ENCODE peak calls at places on chromosomes 16 and 17, in eight cellular contexts. One of them, this sample, is unnamed.

GRCh38 chr16:77457046-77457445 is 22.2 kb upstream of the ADAMTS18 start:
- DNase-seq in NB4: no peak
- DNase-seq in mucosa of descending colon: no peak
- DNase-seq in AG09309: no peak
- DNase-seq in mesothelial cell of epicardium: no peak
- DNase-seq in endothelial cell: no peak
- DNase-seq in GM20000: no peak
- DNase-seq in prostate gland: no peak
- DNase-seq in this sample: no peak

GRCh38 chr16:77944631-77945030 is 77.7 kb upstream of the CLEC3A start:
- DNase-seq in NB4: no peak
- DNase-seq in mucosa of descending colon: no peak
- DNase-seq in AG09309: no peak
- DNase-seq in mesothelial cell of epicardium: no peak
- DNase-seq in endothelial cell: no peak
- DNase-seq in GM20000: no peak
- DNase-seq in prostate gland: no peak
- DNase-seq in this sample: peak

GRCh38 chr17:7293821-7294613 is 422 bp downstream of the YBX2 start:
- DNase-seq in NB4: peak
- DNase-seq in mucosa of descending colon: peak
- DNase-seq in AG09309: no peak
- DNase-seq in mesothelial cell of epicardium: no peak
- DNase-seq in endothelial cell: peak
- DNase-seq in GM20000: peak
- DNase-seq in prostate gland: no peak
- DNase-seq in this sample: peak

GRCh38 chr17:58969156-58969555 is 137.5 kb downstream of the TRIM37 start:
- DNase-seq in NB4: no peak
- DNase-seq in mucosa of descending colon: no peak
- DNase-seq in AG09309: no peak
- DNase-seq in mesothelial cell of epicardium: no peak
- DNase-seq in endothelial cell: no peak
- DNase-seq in GM20000: peak
- DNase-seq in prostate gland: no peak
- DNase-seq in this sample: no peak

GRCh38 chr16:53087101-53087500 is 32.3 kb downstream of the CHD9 start:
- DNase-seq in NB4: no peak
- DNase-seq in mucosa of descending colon: no peak
- DNase-seq in AG09309: no peak
- DNase-seq in mesothelial cell of epicardium: no peak
- DNase-seq in endothelial cell: no peak
- DNase-seq in GM20000: no peak
- DNase-seq in prostate gland: no peak
- DNase-seq in this sample: no peak

GRCh38 chr16:28897826-28898225 is 19.5 kb downstream of the ATP2A1 start:
- DNase-seq in NB4: no peak
- DNase-seq in mucosa of descending colon: no peak
- DNase-seq in AG09309: no peak
- DNase-seq in mesothelial cell of epicardium: no peak
- DNase-seq in endothelial cell: no peak
- DNase-seq in GM20000: no peak
- DNase-seq in prostate gland: no peak
- DNase-seq in this sample: no peak

GRCh38 chr16:63061319-63061718 is 1025.1 kb upstream of the CDH8 start:
- DNase-seq in NB4: no peak
- DNase-seq in mucosa of descending colon: no peak
- DNase-seq in AG09309: no peak
- DNase-seq in mesothelial cell of epicardium: no peak
- DNase-seq in endothelial cell: no peak
- DNase-seq in GM20000: no peak
- DNase-seq in prostate gland: no peak
- DNase-seq in this sample: no peak

GRCh38 chr17:47789611-47790520 is 31.7 kb downstream of the OSBPL7 start:
- DNase-seq in NB4: no peak
- DNase-seq in mucosa of descending colon: peak
- DNase-seq in AG09309: no peak
- DNase-seq in mesothelial cell of epicardium: no peak
- DNase-seq in endothelial cell: peak
- DNase-seq in GM20000: peak
- DNase-seq in prostate gland: no peak
- DNase-seq in this sample: peak

GRCh38 chr17:41918392-41919164 is at the start of gene ACLY:
- DNase-seq in NB4: peak
- DNase-seq in mucosa of descending colon: peak
- DNase-seq in AG09309: peak
- DNase-seq in mesothelial cell of epicardium: peak
- DNase-seq in endothelial cell: peak
- DNase-seq in GM20000: peak
- DNase-seq in prostate gland: peak
- DNase-seq in this sample: peak

GRCh38 chr17:44387773-44388172 is 1.7 kb downstream of the ITGA2B start:
- DNase-seq in NB4: no peak
- DNase-seq in mucosa of descending colon: no peak
- DNase-seq in AG09309: no peak
- DNase-seq in mesothelial cell of epicardium: no peak
- DNase-seq in endothelial cell: no peak
- DNase-seq in GM20000: no peak
- DNase-seq in prostate gland: no peak
- DNase-seq in this sample: no peak

GRCh38 chr16:69494993-69495392 is 70.6 kb downstream of the CYB5B start:
- DNase-seq in NB4: peak
- DNase-seq in mucosa of descending colon: no peak
- DNase-seq in AG09309: no peak
- DNase-seq in mesothelial cell of epicardium: no peak
- DNase-seq in endothelial cell: peak
- DNase-seq in GM20000: peak
- DNase-seq in prostate gland: no peak
- DNase-seq in this sample: no peak

GRCh38 chr17:7313028-7313889 is 1.9 kb downstream of the GPS2 start:
- DNase-seq in NB4: peak
- DNase-seq in mucosa of descending colon: no peak
- DNase-seq in AG09309: no peak
- DNase-seq in mesothelial cell of epicardium: no peak
- DNase-seq in endothelial cell: no peak
- DNase-seq in GM20000: no peak
- DNase-seq in prostate gland: no peak
- DNase-seq in this sample: no peak

GRCh38 chr17:39104046-39104445 is 47.4 kb downstream of the PLXDC1 start:
- DNase-seq in NB4: no peak
- DNase-seq in mucosa of descending colon: no peak
- DNase-seq in AG09309: no peak
- DNase-seq in mesothelial cell of epicardium: no peak
- DNase-seq in endothelial cell: no peak
- DNase-seq in GM20000: no peak
- DNase-seq in prostate gland: no peak
- DNase-seq in this sample: no peak

GRCh38 chr17:68634345-68634876 is 33.2 kb upstream of the FAM20A start:
- DNase-seq in NB4: no peak
- DNase-seq in mucosa of descending colon: no peak
- DNase-seq in AG09309: no peak
- DNase-seq in mesothelial cell of epicardium: no peak
- DNase-seq in endothelial cell: no peak
- DNase-seq in GM20000: no peak
- DNase-seq in prostate gland: no peak
- DNase-seq in this sample: no peak
- TF ChIP-seq CTCF in NB4: no peak
- TF ChIP-seq CTCF in mucosa of descending colon: no peak
- TF ChIP-seq CTCF in AG09309: no peak
- TF ChIP-seq CTCF in mesothelial cell of epicardium: no peak
- TF ChIP-seq CTCF in endothelial cell: no peak
- TF ChIP-seq CTCF in GM20000: no peak
- TF ChIP-seq CTCF in prostate gland: no peak
- TF ChIP-seq CTCF in this sample: no peak

DNA sequence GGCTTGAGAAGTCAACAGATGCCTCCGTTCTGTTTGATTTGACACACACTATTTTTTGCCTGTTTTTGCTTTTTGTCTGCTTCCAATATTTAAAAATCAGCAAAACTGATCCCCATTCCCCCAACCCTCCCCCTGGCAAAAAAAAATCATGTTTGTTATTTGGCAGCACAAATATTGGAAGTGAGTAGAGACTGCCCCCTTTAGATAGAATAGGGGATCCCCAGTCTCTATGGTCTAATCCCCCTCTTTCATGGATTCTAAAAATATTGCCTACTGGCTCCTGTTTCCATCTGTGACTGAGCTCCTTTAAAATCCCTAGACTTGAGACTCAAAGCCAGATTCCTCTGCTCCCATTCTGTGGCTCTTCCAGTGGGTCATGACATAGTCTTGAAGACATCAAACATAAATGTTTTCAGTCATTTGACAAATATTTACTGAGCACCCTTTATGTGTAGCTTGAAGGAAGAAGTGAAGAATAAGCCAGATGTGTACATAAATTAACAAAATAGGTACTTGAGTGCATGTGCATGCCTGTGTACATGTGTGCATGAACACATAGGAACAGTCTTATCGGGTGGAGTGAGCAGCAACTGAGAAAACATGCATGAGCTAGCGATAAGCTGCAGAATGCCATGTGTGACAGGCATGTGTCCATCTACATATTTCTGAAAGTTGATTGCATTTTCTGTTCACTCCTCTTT is 101.2 kb downstream of the SALL1 start:
- DNase-seq in NB4: peak
- DNase-seq in mucosa of descending colon: no peak
- DNase-seq in AG09309: no peak
- DNase-seq in mesothelial cell of epicardium: no peak
- DNase-seq in endothelial cell: no peak
- DNase-seq in GM20000: no peak
- DNase-seq in prostate gland: no peak
- DNase-seq in this sample: no peak
- TF ChIP-seq CTCF in NB4: peak
- TF ChIP-seq CTCF in mucosa of descending colon: no peak
- TF ChIP-seq CTCF in AG09309: no peak
- TF ChIP-seq CTCF in mesothelial cell of epicardium: no peak
- TF ChIP-seq CTCF in endothelial cell: no peak
- TF ChIP-seq CTCF in GM20000: no peak
- TF ChIP-seq CTCF in prostate gland: no peak
- TF ChIP-seq CTCF in this sample: no peak

DNA sequence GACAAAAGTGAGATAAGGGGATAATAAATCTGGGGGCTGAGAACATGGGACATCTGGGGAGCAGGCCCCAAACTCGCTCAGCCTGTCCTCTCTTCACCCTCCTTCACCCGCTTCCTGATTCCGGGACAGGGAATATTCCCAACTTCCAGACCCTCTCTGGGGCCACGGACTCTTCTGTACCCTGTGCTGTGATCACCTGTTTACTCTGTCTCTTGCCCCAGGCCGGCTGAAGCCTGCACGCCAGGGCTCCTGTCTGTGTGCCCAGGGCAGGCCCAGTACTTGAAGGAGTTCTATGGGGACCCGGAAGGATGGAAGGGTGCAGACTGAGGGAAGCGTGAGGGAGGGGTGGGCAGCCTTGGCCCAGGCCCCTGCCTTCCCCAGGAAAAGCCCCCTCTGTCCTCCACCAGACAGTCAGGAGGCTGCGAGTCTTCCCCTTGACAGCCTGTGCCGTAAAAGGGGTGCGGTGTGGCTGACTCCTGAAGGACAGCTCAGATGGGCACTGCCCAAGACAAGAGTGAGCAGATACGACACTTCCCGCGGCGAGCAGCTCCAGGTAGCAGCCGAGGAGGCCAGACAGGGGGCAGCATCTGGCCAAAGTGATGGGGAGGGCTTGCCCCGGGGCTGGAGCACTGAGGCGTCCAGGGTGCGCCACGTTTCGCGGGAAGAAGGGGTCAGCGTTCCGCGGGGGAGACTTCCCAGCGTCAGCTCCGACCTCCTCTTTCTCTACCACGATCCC is 1.0 kb upstream of the CCNF start:
- DNase-seq in NB4: peak
- DNase-seq in mucosa of descending colon: peak
- DNase-seq in AG09309: no peak
- DNase-seq in mesothelial cell of epicardium: no peak
- DNase-seq in endothelial cell: peak
- DNase-seq in GM20000: peak
- DNase-seq in prostate gland: peak
- DNase-seq in this sample: no peak
- TF ChIP-seq CTCF in NB4: no peak
- TF ChIP-seq CTCF in mucosa of descending colon: peak
- TF ChIP-seq CTCF in AG09309: peak
- TF ChIP-seq CTCF in mesothelial cell of epicardium: no peak
- TF ChIP-seq CTCF in endothelial cell: no peak
- TF ChIP-seq CTCF in GM20000: no peak
- TF ChIP-seq CTCF in prostate gland: no peak
- TF ChIP-seq CTCF in this sample: no peak

DNA sequence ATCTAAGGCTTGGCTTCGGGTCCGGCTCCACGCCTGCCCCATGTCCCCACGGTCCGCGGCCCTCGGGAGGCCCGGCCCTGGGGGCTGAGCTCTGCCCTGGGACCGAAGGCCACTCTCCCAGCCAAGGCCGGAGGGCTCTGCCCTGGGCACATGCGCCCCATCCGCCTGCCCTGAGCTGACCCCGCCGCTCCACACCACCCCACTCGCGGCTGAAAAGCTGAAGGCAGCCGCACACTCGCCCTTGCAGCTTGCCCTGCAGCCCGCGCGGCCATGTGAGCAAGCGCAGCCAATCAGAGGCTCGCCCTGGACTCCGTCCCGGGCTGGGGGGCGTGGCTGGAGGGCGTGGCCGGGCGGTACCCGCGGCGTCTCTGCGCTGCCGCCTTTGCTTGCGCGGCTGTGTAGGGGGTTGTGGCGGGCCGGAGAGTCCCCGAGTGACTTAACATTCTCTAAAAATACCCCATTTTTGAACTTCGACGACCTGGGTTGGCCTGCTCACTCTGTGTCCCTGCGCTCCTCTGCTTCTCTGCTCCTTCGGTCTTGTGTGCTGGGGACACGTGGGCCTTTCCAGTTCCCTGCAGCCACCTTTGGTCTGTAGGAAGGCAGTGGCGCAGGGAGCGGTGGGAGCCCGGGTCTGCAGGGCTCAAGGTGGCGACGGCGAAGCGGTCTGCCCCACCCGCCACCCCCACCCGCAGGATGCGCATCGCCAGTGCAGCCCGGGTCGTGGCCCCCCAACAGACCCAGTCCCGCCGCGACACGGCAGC is 8.8 kb upstream of the MAP2K3 start:
- DNase-seq in NB4: peak
- DNase-seq in mucosa of descending colon: peak
- DNase-seq in AG09309: no peak
- DNase-seq in mesothelial cell of epicardium: peak
- DNase-seq in endothelial cell: peak
- DNase-seq in GM20000: peak
- DNase-seq in prostate gland: peak
- DNase-seq in this sample: peak
- TF ChIP-seq CTCF in NB4: no peak
- TF ChIP-seq CTCF in mucosa of descending colon: no peak
- TF ChIP-seq CTCF in AG09309: no peak
- TF ChIP-seq CTCF in mesothelial cell of epicardium: no peak
- TF ChIP-seq CTCF in endothelial cell: peak
- TF ChIP-seq CTCF in GM20000: no peak
- TF ChIP-seq CTCF in prostate gland: no peak
- TF ChIP-seq CTCF in this sample: no peak

This sample was measured in D721Med.